ENCODE peak calls at places on chromosomes 13 and 19, in four cellular contexts. P is HepG2, K is WTC11, N is K562. B is an unnamed sample.

GRCh38 chr19:7947939-7948338 is 4.5 kb upstream of the TIMM44 start:
- DNase-seq in P (no peak), K (no peak), N (no peak), B (peak; percentile 31)

GRCh38 chr19:19039901-19040300 is 6.5 kb downstream of the ARMC6 start:
- DNase-seq in N (no peak), K (no peak), P (no peak), B (no peak)

GRCh38 chr13:50129065-50129922 is 114.0 kb downstream of the KCNRG start:
- DNase-seq in K (no peak), N (no peak), P (no peak), B (no peak)

GRCh38 chr13:111318396-111318795 is 2.0 kb upstream of the TEX29 start:
- DNase-seq in N (no peak), P (no peak), K (no peak), B (no peak)

GRCh38 chr13:71876648-71877279 is 9.8 kb upstream of the DACH1 start:
- DNase-seq in N (no peak), P (no peak), K (no peak), B (no peak)

GRCh38 chr13:49495783-49496762 is at the start of gene PHF11:
- DNase-seq in K (peak; percentile 70), N (peak; percentile 73), P (peak; percentile 63), B (peak; percentile 56)

GRCh38 chr19:50458396-50459066 is 17.8 kb upstream of the EMC10 start:
- DNase-seq in P (no peak), K (no peak), N (no peak), B (no peak)

GRCh38 chr19:9523885-9524474 is 14.5 kb downstream of the ZNF426 start:
- DNase-seq in P (no peak), K (no peak), N (no peak), B (no peak)

GRCh38 chr13:99425485-99426341 is 75.6 kb upstream of the TM9SF2 start:
- DNase-seq in N (no peak), P (no peak), K (no peak), B (no peak)

GRCh38 chr13:89375839-89376238 is 1704.7 kb downstream of the SLITRK5 start:
- DNase-seq in P (no peak), K (no peak), N (no peak), B (no peak)

GRCh38 chr13:96904232-96904631 is 90.0 kb downstream of the OXGR1 start:
- DNase-seq in N (no peak), K (no peak), P (no peak), B (no peak)

GRCh38 chr19:50711196-50711595 is 8.4 kb downstream of the SHANK1 start:
- DNase-seq in K (no peak), P (no peak), N (no peak), B (no peak)

GRCh38 chr13:25933520-25933919 is 118.3 kb downstream of the SHISA2 start:
- DNase-seq in N (no peak), K (no peak), P (no peak), B (no peak)

GRCh38 chr19:32866061-32866460 is 3.5 kb downstream of the SLC7A9 start:
- DNase-seq in N (no peak), P (no peak), K (no peak), B (no peak)

GRCh38 chr13:48562296-48563066 is 29.6 kb upstream of the RCBTB2 start:
- DNase-seq in P (no peak), K (no peak), N (peak; percentile 22), B (no peak)

GRCh38 chr13:85265296-85265695 is 533.9 kb downstream of the SLITRK6 start:
- DNase-seq in K (no peak), P (no peak), N (no peak), B (no peak)

GRCh38 chr19:14102756-14103155 is 12.2 kb upstream of the SAMD1 start:
- DNase-seq in N (no peak), P (no peak), K (no peak), B (no peak)

GRCh38 chr19:38320969-38321339 is 1.3 kb downstream of the KCNK6 start:
- DNase-seq in N (no peak), K (no peak), P (no peak), B (no peak)

GRCh38 chr13:105918842-105919741 is 616.4 kb downstream of the EFNB2 start:
- DNase-seq in N (no peak), P (peak; percentile 3), K (no peak), B (peak; percentile 73)

GRCh38 chr19:10227215-10227971 is 3.7 kb downstream of the S1PR2 start:
- DNase-seq in P (no peak), K (peak; percentile 52), N (peak; percentile 67), B (no peak)

GRCh38 chr13:51495300-51495699 is 42.5 kb upstream of the INTS6 start:
- DNase-seq in P (no peak), K (no peak), N (no peak), B (no peak)

GRCh38 chr19:39792999-39793546 is 14.4 kb downstream of the LEUTX start:
- DNase-seq in K (peak; percentile 85), N (peak; percentile 86), P (peak; percentile 54), B (peak; percentile 88)
- TF ChIP-seq NR3C1 in K (no peak), N (no peak), P (no peak), B (no peak)

GRCh38 chr13:102294407-102295018 is 107.3 kb downstream of the FGF14 start:
- DNase-seq in P (no peak), N (no peak), K (no peak), B (no peak)

GRCh38 chr13:102298051-102298450 is 103.8 kb downstream of the FGF14 start:
- DNase-seq in P (no peak), N (no peak), K (no peak), B (no peak)

GRCh38 chr13:102293723-102294122 is 108.1 kb downstream of the FGF14 start:
- DNase-seq in N (no peak), P (no peak), K (no peak), B (no peak)

GRCh38 chr13:102291587-102292218 is 110.1 kb downstream of the FGF14 start:
- DNase-seq in N (no peak), P (no peak), K (no peak), B (no peak)

DNA sequence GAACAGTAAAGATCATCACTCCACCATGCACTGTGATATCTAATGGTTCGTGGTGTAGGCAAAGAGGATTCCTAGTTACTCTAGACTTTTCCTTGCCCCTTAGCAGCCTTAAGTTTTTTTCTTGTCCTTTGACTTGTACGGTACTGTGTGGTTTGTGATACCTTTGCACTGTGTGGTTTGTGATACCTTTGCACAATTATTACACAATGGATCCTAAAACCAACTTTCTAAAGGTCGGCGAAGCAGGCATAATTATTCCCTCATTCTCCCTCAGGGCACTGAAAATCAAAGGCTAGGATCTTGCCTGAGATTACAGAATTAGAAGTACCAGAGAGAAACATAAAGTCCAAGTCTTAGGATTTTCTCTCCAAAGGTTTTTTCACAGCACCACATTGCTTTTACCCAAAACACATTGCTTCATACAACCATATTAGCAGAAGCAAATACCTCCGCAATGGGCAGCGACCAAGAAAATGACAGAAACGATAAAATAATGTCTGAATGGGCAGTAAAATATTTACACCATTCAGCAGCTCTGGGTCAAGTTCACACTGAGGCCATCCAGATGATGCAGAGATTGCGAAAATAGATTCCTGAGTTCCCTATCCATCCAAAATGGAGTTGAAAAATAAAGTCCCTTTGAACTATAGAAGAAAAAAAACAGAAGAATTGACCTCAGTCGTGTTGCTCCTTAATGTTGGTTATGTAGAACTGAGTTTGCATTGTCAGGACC is 106.4 kb downstream of the FGF14 start:
- DNase-seq in P (no peak), K (no peak), N (no peak), B (no peak)
- TF ChIP-seq NR3C1 in P (no peak), K (no peak), N (no peak), B (no peak)

GRCh38 chr13:35469781-35470380 is 6.6 kb downstream of the MAB21L1 start:
- DNase-seq in N (no peak), P (no peak), K (no peak), B (no peak)

GRCh38 chr13:35471466-35472307 is 4.8 kb downstream of the MAB21L1 start:
- DNase-seq in N (no peak), K (peak; percentile 27), P (no peak), B (no peak)

GRCh38 chr13:35472308-35473008 is 4.0 kb downstream of the MAB21L1 start:
- DNase-seq in P (no peak), N (no peak), K (no peak), B (no peak)

GRCh38 chr13:35468195-35468594 is 8.3 kb downstream of the MAB21L1 start:
- DNase-seq in N (no peak), P (no peak), K (no peak), B (no peak)

DNA sequence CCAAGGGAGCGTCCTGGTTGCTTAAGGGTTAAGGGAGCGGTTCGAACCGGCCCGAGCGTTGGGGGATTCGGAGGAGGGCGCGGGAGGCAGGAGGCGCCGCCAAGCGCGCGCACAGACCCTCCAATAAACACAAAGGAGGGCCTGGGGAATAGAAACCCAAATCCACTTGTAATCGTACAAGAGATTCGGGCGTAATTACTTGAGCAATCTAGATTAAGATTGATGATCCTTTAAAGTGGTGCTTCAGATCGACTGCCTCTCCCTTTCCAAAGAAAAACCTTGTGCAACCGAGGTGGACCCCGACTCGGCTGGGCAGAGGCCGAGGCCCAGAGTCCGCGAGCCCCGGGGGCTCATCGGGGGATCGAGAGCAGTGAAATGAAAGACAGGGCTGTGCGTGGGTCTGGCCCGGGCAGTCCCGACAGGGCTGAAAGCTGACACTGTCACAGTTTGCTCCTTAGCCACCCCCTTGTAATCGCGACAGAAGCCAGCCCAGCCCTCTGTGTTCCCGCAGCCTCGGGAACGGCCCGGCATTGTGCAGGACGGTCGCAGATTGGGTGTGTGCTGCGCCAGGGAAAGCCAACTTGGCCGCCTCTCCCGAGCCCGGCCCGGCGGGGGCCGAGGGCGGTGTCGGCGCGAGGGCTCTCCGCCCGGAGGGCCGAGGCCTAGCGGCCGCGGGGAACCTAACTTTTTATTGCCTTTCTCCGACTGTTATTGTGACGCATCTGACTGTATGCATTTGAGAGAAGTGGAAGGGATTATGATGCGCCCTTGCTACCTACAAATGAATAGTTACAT is 5.6 kb downstream of the MAB21L1 start:
- DNase-seq in N (no peak), P (no peak), K (peak; percentile 72), B (no peak)
- TF ChIP-seq NR3C1 in N (no peak), P (no peak), K (no peak), B (no peak)

DNA sequence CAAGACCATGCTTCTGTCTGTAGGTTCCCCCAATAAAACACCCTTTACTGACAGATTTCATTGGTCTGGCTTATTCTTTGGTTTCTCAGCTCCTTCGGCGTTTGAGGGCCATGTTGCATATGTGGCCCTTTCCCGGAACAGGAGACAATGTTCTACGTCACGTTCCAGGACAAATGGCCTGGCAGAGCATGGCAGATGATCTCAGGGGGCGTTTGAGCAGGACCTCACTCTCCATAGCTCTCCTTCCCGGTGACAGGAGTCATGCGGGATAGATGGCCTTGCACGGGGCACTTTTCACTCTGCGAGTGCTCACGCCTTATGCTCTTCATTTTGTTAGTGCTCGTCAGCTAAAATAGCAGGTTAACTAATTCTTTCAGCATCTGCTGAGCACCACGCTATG is 5.4 kb upstream of the ATP11A start:
- DNase-seq in K (no peak), N (no peak), P (no peak), B (no peak)
- TF ChIP-seq NR3C1 in K (no peak), N (no peak), P (no peak), B (no peak)

B was measured in A549.